ENCODE peak calls at places on chromosomes 12 and 14, in five cellular contexts. One of them, this sample, is unnamed.

GRCh38 chr14:100296106-100296651 is 10.1 kb downstream of the SLC25A29 start:
- DNase-seq in prostate gland: no peak
- DNase-seq in heart left ventricle: no peak
- DNase-seq in sigmoid colon: peak; percentile 66
- DNase-seq in transverse colon: no peak
- DNase-seq in this sample: no peak

GRCh38 chr12:121845699-121846098 is 13.0 kb downstream of the HPD start:
- DNase-seq in prostate gland: no peak
- DNase-seq in heart left ventricle: no peak
- DNase-seq in sigmoid colon: no peak
- DNase-seq in transverse colon: no peak
- DNase-seq in this sample: no peak

GRCh38 chr12:62301799-62302133 is 41.6 kb downstream of the USP15 start:
- DNase-seq in transverse colon: no peak
- DNase-seq in prostate gland: no peak
- DNase-seq in heart left ventricle: no peak
- DNase-seq in sigmoid colon: no peak
- DNase-seq in this sample: no peak

GRCh38 chr14:23361763-23362162 is 3.2 kb downstream of the EFS start:
- DNase-seq in transverse colon: no peak
- DNase-seq in heart left ventricle: no peak
- DNase-seq in prostate gland: no peak
- DNase-seq in sigmoid colon: no peak
- DNase-seq in this sample: no peak

GRCh38 chr12:40622246-40622838 is 69.9 kb upstream of the CNTN1 start:
- DNase-seq in sigmoid colon: no peak
- DNase-seq in transverse colon: peak; percentile 41
- DNase-seq in heart left ventricle: no peak
- DNase-seq in prostate gland: peak; percentile 55
- DNase-seq in this sample: no peak

GRCh38 chr12:218221-218620 is 4.3 kb upstream of the SLC6A12 start:
- DNase-seq in sigmoid colon: no peak
- DNase-seq in heart left ventricle: no peak
- DNase-seq in transverse colon: no peak
- DNase-seq in prostate gland: no peak
- DNase-seq in this sample: no peak

GRCh38 chr12:131368073-131369071 is 342.5 kb upstream of the SFSWAP start:
- DNase-seq in heart left ventricle: no peak
- DNase-seq in transverse colon: no peak
- DNase-seq in sigmoid colon: peak; percentile 53
- DNase-seq in prostate gland: no peak
- DNase-seq in this sample: no peak

GRCh38 chr12:97022831-97023230 is 115.8 kb downstream of the NEDD1 start:
- DNase-seq in transverse colon: no peak
- DNase-seq in sigmoid colon: no peak
- DNase-seq in heart left ventricle: no peak
- DNase-seq in prostate gland: no peak
- DNase-seq in this sample: no peak

GRCh38 chr12:42332301-42332894 is 6.4 kb downstream of the PPHLN1 start:
- DNase-seq in prostate gland: peak; percentile 30
- DNase-seq in transverse colon: no peak
- DNase-seq in sigmoid colon: no peak
- DNase-seq in heart left ventricle: no peak
- DNase-seq in this sample: no peak

GRCh38 chr14:93859957-93860356 is 67.2 kb upstream of the FAM181A start:
- DNase-seq in transverse colon: peak; percentile 13
- DNase-seq in sigmoid colon: no peak
- DNase-seq in prostate gland: peak; percentile 22
- DNase-seq in heart left ventricle: no peak
- DNase-seq in this sample: peak; percentile 67

GRCh38 chr14:33678012-33678411 is 272.9 kb downstream of the EGLN3 start:
- DNase-seq in heart left ventricle: no peak
- DNase-seq in prostate gland: no peak
- DNase-seq in transverse colon: no peak
- DNase-seq in sigmoid colon: no peak
- DNase-seq in this sample: no peak

GRCh38 chr12:78651755-78652154 is 212.8 kb upstream of the SYT1 start:
- DNase-seq in prostate gland: no peak
- DNase-seq in sigmoid colon: no peak
- DNase-seq in transverse colon: no peak
- DNase-seq in heart left ventricle: no peak
- DNase-seq in this sample: no peak

GRCh38 chr14:105045710-105046326 is 19.4 kb downstream of the GPR132 start:
- DNase-seq in prostate gland: peak; percentile 81
- DNase-seq in transverse colon: peak; percentile 94
- DNase-seq in heart left ventricle: peak; percentile 88
- DNase-seq in sigmoid colon: peak; percentile 94
- DNase-seq in this sample: peak; percentile 71

GRCh38 chr12:61706783-61707182 is 553.4 kb upstream of the USP15 start:
- DNase-seq in transverse colon: no peak
- DNase-seq in sigmoid colon: no peak
- DNase-seq in prostate gland: no peak
- DNase-seq in heart left ventricle: no peak
- DNase-seq in this sample: no peak

GRCh38 chr14:55131782-55132181 is 2.7 kb downstream of the LGALS3 start:
- DNase-seq in sigmoid colon: no peak
- DNase-seq in prostate gland: no peak
- DNase-seq in transverse colon: peak; percentile 54
- DNase-seq in heart left ventricle: no peak
- DNase-seq in this sample: no peak
- TF ChIP-seq CTCF in sigmoid colon: no peak
- TF ChIP-seq CTCF in prostate gland: no peak
- TF ChIP-seq CTCF in transverse colon: peak; percentile 17
- TF ChIP-seq CTCF in heart left ventricle: peak; percentile 21
- TF ChIP-seq CTCF in this sample: peak; percentile 10

GRCh38 chr12:46364300-46364696 is 8.3 kb downstream of the SLC38A2 start:
- DNase-seq in transverse colon: no peak
- DNase-seq in heart left ventricle: no peak
- DNase-seq in sigmoid colon: no peak
- DNase-seq in prostate gland: no peak
- DNase-seq in this sample: no peak

GRCh38 chr12:46365951-46366379 is 6.6 kb downstream of the SLC38A2 start:
- DNase-seq in heart left ventricle: no peak
- DNase-seq in transverse colon: no peak
- DNase-seq in prostate gland: no peak
- DNase-seq in sigmoid colon: no peak
- DNase-seq in this sample: no peak

GRCh38 chr12:46366771-46367170 is 5.8 kb downstream of the SLC38A2 start:
- DNase-seq in sigmoid colon: no peak
- DNase-seq in heart left ventricle: no peak
- DNase-seq in transverse colon: no peak
- DNase-seq in prostate gland: no peak
- DNase-seq in this sample: no peak

GRCh38 chr12:46363582-46364299 is 8.8 kb downstream of the SLC38A2 start:
- DNase-seq in sigmoid colon: no peak
- DNase-seq in heart left ventricle: no peak
- DNase-seq in prostate gland: no peak
- DNase-seq in transverse colon: no peak
- DNase-seq in this sample: no peak

GRCh38 chr12:46364777-46365580 is 7.6 kb downstream of the SLC38A2 start:
- DNase-seq in sigmoid colon: peak; percentile 82
- DNase-seq in heart left ventricle: peak; percentile 68
- DNase-seq in transverse colon: peak; percentile 71
- DNase-seq in prostate gland: peak; percentile 58
- DNase-seq in this sample: no peak
- TF ChIP-seq POLR2A in sigmoid colon: no peak
- TF ChIP-seq POLR2A in heart left ventricle: no peak
- TF ChIP-seq POLR2A in transverse colon: no peak
- TF ChIP-seq POLR2A in prostate gland: no peak
- TF ChIP-seq POLR2A in this sample: no peak

GRCh38 chr14:86464386-86464785 is 934.4 kb downstream of the FLRT2 start:
- DNase-seq in sigmoid colon: no peak
- DNase-seq in prostate gland: no peak
- DNase-seq in transverse colon: no peak
- DNase-seq in heart left ventricle: no peak
- DNase-seq in this sample: no peak

GRCh38 chr14:86457729-86458128 is 927.8 kb downstream of the FLRT2 start:
- DNase-seq in heart left ventricle: no peak
- DNase-seq in prostate gland: no peak
- DNase-seq in sigmoid colon: no peak
- DNase-seq in transverse colon: no peak
- DNase-seq in this sample: no peak

GRCh38 chr14:86462193-86462592 is 932.2 kb downstream of the FLRT2 start:
- DNase-seq in heart left ventricle: no peak
- DNase-seq in prostate gland: no peak
- DNase-seq in transverse colon: no peak
- DNase-seq in sigmoid colon: no peak
- DNase-seq in this sample: no peak
- TF ChIP-seq CTCF in heart left ventricle: no peak
- TF ChIP-seq CTCF in prostate gland: no peak
- TF ChIP-seq CTCF in transverse colon: peak; percentile 8
- TF ChIP-seq CTCF in sigmoid colon: no peak
- TF ChIP-seq CTCF in this sample: no peak

GRCh38 chr14:76810953-76811400 is 1.7 kb downstream of the ANGEL1 start:
- DNase-seq in sigmoid colon: no peak
- DNase-seq in heart left ventricle: peak; percentile 27
- DNase-seq in prostate gland: no peak
- DNase-seq in transverse colon: peak; percentile 27
- DNase-seq in this sample: no peak

GRCh38 chr14:76811561-76811960 is 1.1 kb downstream of the ANGEL1 start:
- DNase-seq in sigmoid colon: no peak
- DNase-seq in prostate gland: no peak
- DNase-seq in transverse colon: no peak
- DNase-seq in heart left ventricle: no peak
- DNase-seq in this sample: no peak

GRCh38 chr14:76810525-76810924 is 2.2 kb downstream of the ANGEL1 start:
- DNase-seq in heart left ventricle: no peak
- DNase-seq in sigmoid colon: no peak
- DNase-seq in prostate gland: no peak
- DNase-seq in transverse colon: no peak
- DNase-seq in this sample: no peak

GRCh38 chr14:76812093-76812421 is 625 bp downstream of the ANGEL1 start:
- DNase-seq in heart left ventricle: no peak
- DNase-seq in sigmoid colon: no peak
- DNase-seq in prostate gland: no peak
- DNase-seq in transverse colon: peak; percentile 37
- DNase-seq in this sample: no peak

DNA sequence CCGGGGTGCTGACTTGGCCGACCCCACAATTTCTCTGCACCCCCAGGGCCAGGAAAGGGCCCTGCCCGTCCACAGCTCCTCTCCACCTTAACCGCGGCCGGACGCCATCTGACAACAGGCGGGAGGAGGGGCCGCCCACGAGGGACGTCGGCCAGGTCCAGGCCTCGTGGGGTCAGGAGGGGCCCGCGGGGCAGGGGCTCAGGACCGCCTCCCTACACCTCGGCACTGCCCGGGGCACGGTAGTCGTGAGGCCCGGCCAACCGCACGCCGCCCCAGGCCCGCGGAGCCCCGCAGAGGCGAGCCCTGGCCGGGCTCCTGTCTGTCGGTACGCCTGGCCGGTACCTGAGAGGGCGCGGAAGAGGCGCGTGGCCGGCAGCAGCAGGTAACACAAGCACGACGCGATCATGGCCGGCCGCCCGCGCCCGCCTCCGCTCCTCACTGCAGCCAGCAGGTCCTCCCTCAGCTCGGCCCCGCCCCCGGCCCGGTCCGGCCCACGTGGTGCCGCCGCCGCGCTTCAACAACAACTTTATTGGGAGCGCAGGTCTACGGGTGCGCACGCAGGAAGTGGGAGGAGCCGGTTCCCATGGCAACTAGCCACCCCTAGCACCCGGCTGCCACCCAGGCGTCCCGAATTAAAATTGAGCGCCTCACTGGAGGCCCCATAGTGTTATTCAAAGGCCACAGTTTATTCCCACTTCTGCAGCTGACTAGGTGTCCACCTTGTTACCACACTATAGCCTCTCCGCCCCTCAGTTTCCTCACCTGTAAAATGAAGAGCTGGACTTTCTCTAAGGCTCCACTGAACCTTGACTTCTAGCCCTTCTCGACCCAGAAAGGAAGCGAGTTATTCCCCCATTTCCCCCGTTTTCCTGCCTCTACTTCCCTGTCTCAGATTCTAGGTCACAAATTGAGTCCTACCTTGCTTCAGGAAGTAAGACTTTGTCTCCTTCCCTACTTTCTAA is at the start of gene ANGEL1:
- DNase-seq in transverse colon: peak; percentile 97
- DNase-seq in heart left ventricle: peak; percentile 95
- DNase-seq in sigmoid colon: peak; percentile 98
- DNase-seq in prostate gland: peak; percentile 95
- DNase-seq in this sample: peak; percentile 97
- TF ChIP-seq POLR2A in transverse colon: peak; percentile 89
- TF ChIP-seq POLR2A in heart left ventricle: no peak
- TF ChIP-seq POLR2A in sigmoid colon: peak; percentile 62
- TF ChIP-seq POLR2A in prostate gland: peak; percentile 80
- TF ChIP-seq POLR2A in this sample: peak; percentile 58

DNA sequence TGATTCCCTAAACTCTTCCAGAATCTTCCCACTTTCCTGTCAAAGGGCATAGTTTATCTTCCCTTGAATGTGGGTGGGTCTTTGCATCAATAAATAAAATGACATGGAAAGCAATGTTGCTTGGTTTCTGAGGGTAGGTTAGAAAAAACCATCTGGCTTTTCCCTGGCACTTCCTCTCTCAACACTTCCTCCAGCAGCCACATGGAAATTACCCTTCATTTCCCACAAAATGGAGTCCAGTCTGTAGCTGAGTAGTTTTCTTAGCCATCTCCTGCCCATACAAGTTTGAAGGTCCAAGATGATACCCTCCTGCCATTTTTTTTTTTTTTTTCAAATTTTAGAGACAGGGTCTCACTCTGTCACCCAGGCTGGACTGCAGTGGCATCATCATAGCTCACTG is 11.1 kb upstream of the NDUFA12 start:
- DNase-seq in sigmoid colon: no peak
- DNase-seq in prostate gland: no peak
- DNase-seq in transverse colon: no peak
- DNase-seq in heart left ventricle: no peak
- DNase-seq in this sample: no peak
- TF ChIP-seq CTCF in sigmoid colon: no peak
- TF ChIP-seq CTCF in prostate gland: no peak
- TF ChIP-seq CTCF in transverse colon: no peak
- TF ChIP-seq CTCF in heart left ventricle: no peak
- TF ChIP-seq CTCF in this sample: no peak

GRCh38 chr12:6943719-6944380 is at the start of the genes C12orf57 and RNU7-1:
- DNase-seq in heart left ventricle: peak; percentile 85
- DNase-seq in prostate gland: peak; percentile 52
- DNase-seq in sigmoid colon: peak; percentile 92
- DNase-seq in transverse colon: peak; percentile 87
- DNase-seq in this sample: peak; percentile 81
- TF ChIP-seq POLR2A in heart left ventricle: no peak
- TF ChIP-seq POLR2A in prostate gland: peak; percentile 56
- TF ChIP-seq POLR2A in sigmoid colon: peak; percentile 92
- TF ChIP-seq POLR2A in transverse colon: peak; percentile 98
- TF ChIP-seq POLR2A in this sample: peak; percentile 93

DNA sequence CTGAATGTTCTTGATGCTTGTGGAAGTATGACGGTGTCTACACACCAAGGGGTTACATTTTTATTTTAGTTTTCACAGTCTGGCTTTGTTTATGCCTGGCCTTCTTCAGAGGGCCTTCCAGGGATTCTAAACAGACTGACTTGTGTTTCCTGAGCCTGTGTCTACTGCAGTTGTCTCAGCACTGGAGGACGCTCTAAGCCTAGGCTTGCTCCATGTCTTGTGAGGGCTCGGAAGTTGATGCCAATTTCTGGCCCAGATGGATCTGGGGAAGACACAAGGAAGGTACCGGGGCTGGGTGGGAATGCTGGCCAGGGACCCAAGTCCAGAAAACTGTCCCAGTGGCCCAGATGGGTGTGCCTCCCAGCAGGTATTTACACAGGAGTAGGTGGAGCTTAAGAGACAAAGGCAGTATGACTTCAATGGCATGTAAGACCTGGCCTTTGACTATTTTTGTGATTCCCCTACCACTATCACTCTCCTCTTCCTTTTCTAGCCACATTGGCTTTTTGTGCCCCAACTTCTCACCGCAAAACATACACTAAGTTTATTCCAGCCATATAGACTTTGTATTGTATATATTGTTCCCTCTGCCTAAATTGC is 56.9 kb downstream of the GPR137C start:
- DNase-seq in transverse colon: no peak
- DNase-seq in heart left ventricle: no peak
- DNase-seq in prostate gland: no peak
- DNase-seq in sigmoid colon: no peak
- DNase-seq in this sample: no peak
- TF ChIP-seq CTCF in transverse colon: no peak
- TF ChIP-seq CTCF in heart left ventricle: no peak
- TF ChIP-seq CTCF in prostate gland: no peak
- TF ChIP-seq CTCF in sigmoid colon: no peak
- TF ChIP-seq CTCF in this sample: no peak